ENCODE peak calls at places on chromosome 13, in eight cellular contexts. B is HCT116, K is heart left ventricle, Y is right lobe of liver, W is IMR-90, X is K562, T is HepG2, F is upper lobe of left lung. S is an unnamed sample.

GRCh38 chr13:59472134-59472533 is 691.6 kb downstream of the DIAPH3 start:
- ATAC-seq in B (no peak), K (no peak), Y (no peak), W (no peak), X (no peak), T (no peak), F (no peak), S (no peak)

GRCh38 chr13:64782459-64782858 is 2447.7 kb downstream of the PCDH9 start:
- ATAC-seq in B (no peak), K (no peak), Y (no peak), W (no peak), X (no peak), T (no peak), F (no peak), S (no peak)

GRCh38 chr13:73230714-73231113 is 171.9 kb downstream of the KLF5 start:
- ATAC-seq in B (no peak), K (no peak), Y (no peak), W (no peak), X (no peak), T (no peak), F (no peak), S (no peak)

GRCh38 chr13:97880298-97880675 is 73.2 kb upstream of the IPO5 start:
- ATAC-seq in B (peak; percentile 44), K (no peak), Y (no peak), W (no peak), X (no peak), T (no peak), F (no peak), S (no peak)

GRCh38 chr13:44032801-44033200 is 153.1 kb downstream of the LACC1 start:
- ATAC-seq in B (no peak), K (no peak), Y (no peak), W (no peak), X (no peak), T (no peak), F (no peak), S (no peak)

GRCh38 chr13:51244637-51245405 is 22.6 kb downstream of the FAM124A start:
- ATAC-seq in B (no peak), K (no peak), Y (no peak), W (no peak), X (no peak), T (no peak), F (no peak), S (no peak)

GRCh38 chr13:98515804-98516465 is 61.0 kb downstream of the STK24 start:
- ATAC-seq in B (no peak), K (no peak), Y (no peak), W (no peak), X (no peak), T (no peak), F (no peak), S (no peak)

GRCh38 chr13:21501709-21502108 is 42.6 kb upstream of the ZDHHC20 start:
- ATAC-seq in B (peak; percentile 63), K (no peak), Y (no peak), W (no peak), X (peak; percentile 61), T (peak; percentile 34), F (no peak), S (no peak)

GRCh38 chr13:73702419-73703071 is 431.7 kb downstream of the KLF12 start:
- ATAC-seq in B (no peak), K (no peak), Y (no peak), W (no peak), X (no peak), T (no peak), F (no peak), S (no peak)

GRCh38 chr13:78875792-78876580 is 217.0 kb upstream of the OBI1 start:
- ATAC-seq in B (peak; percentile 69), K (no peak), Y (peak; percentile 98), W (no peak), X (peak; percentile 45), T (peak; percentile 62), F (peak; percentile 31), S (no peak)

GRCh38 chr13:111225810-111226546 is 94.5 kb upstream of the TEX29 start:
- ATAC-seq in B (no peak), K (no peak), Y (no peak), W (no peak), X (no peak), T (no peak), F (no peak), S (no peak)

GRCh38 chr13:27961227-27962085 is 7.7 kb downstream of the CDX2 start:
- ATAC-seq in B (no peak), K (no peak), Y (no peak), W (peak; percentile 24), X (no peak), T (no peak), F (no peak), S (peak; percentile 28)

GRCh38 chr13:79501538-79502232 is 20.7 kb downstream of the NDFIP2 start:
- ATAC-seq in B (no peak), K (no peak), Y (no peak), W (peak; percentile 51), X (no peak), T (no peak), F (no peak), S (no peak)

GRCh38 chr13:19268331-19268730 is 86.7 kb upstream of the TUBA3C start:
- ATAC-seq in B (no peak), K (no peak), Y (no peak), W (no peak), X (no peak), T (no peak), F (no peak), S (no peak)

GRCh38 chr13:109402976-109403375 is 383.4 kb downstream of the IRS2 start:
- ATAC-seq in B (no peak), K (peak; percentile 38), Y (peak; percentile 83), W (no peak), X (no peak), T (no peak), F (peak; percentile 24), S (no peak)

GRCh38 chr13:73945871-73946270 is 188.3 kb downstream of the KLF12 start:
- ATAC-seq in B (no peak), K (peak; percentile 90), Y (no peak), W (no peak), X (no peak), T (no peak), F (peak; percentile 14), S (peak; percentile 55)

GRCh38 chr13:50910483-50910805 is 853 bp downstream of the RNASEH2B start:
- ATAC-seq in B (peak; percentile 29), K (peak; percentile 46), Y (peak; percentile 59), W (peak; percentile 5), X (peak; percentile 46), T (peak; percentile 66), F (peak; percentile 64), S (peak; percentile 32)

GRCh38 chr13:97437729-97438128 is 3.8 kb downstream of the RAP2A start:
- ATAC-seq in B (no peak), K (no peak), Y (no peak), W (no peak), X (no peak), T (no peak), F (no peak), S (no peak)

GRCh38 chr13:67123165-67123564 is 107.0 kb downstream of the PCDH9 start:
- ATAC-seq in B (no peak), K (no peak), Y (peak; percentile 24), W (no peak), X (peak; percentile 42), T (no peak), F (no peak), S (no peak)

GRCh38 chr13:99258946-99259345 is 767 bp upstream of the GPR18 start:
- ATAC-seq in B (no peak), K (no peak), Y (peak; percentile 46), W (no peak), X (no peak), T (no peak), F (no peak), S (no peak)

GRCh38 chr13:51967482-51968446 is 43.5 kb downstream of the ATP7B start:
- ATAC-seq in B (no peak), K (peak; percentile 72), Y (no peak), W (no peak), X (no peak), T (no peak), F (no peak), S (no peak)

GRCh38 chr13:48975101-48975925 is at the start of gene FNDC3A:
- ATAC-seq in B (peak; percentile 66), K (peak; percentile 80), Y (peak; percentile 15), W (peak; percentile 77), X (peak; percentile 47), T (peak; percentile 82), F (peak; percentile 91), S (peak; percentile 78)
- TF ChIP-seq POLR2A in B (no peak), K (peak; percentile 50), Y (no peak), W (no peak), X (no peak), T (peak; percentile 67), F (no peak), S (peak; percentile 80)

GRCh38 chr13:112976526-112976925 is 7.5 kb downstream of the MCF2L start:
- ATAC-seq in B (no peak), K (no peak), Y (no peak), W (no peak), X (no peak), T (no peak), F (no peak), S (no peak)
- H3K36me3 ChIP-seq in B (no peaks in the 10 kb centered on the region), K (no peaks in the 10 kb centered on the region), Y (no peaks in the 10 kb centered on the region), W (no peaks in the 10 kb centered on the region), X (no peaks in the 10 kb centered on the region), T (peaks cover 9% of the 10 kb centered on the region), F (no peaks in the 10 kb centered on the region), S (no peaks in the 10 kb centered on the region)

GRCh38 chr13:46158222-46158621 is 23.8 kb downstream of the LCP1 start:
- ATAC-seq in B (no peak), K (no peak), Y (peak; percentile 41), W (no peak), X (no peak), T (no peak), F (no peak), S (no peak)

GRCh38 chr13:46154136-46154854 is 27.7 kb downstream of the LCP1 start:
- ATAC-seq in B (no peak), K (no peak), Y (no peak), W (no peak), X (no peak), T (no peak), F (no peak), S (no peak)

GRCh38 chr13:46160065-46160464 is 21.9 kb downstream of the LCP1 start:
- ATAC-seq in B (peak; percentile 32), K (no peak), Y (no peak), W (no peak), X (no peak), T (no peak), F (no peak), S (no peak)

GRCh38 chr13:46160474-46161066 is 21.4 kb downstream of the LCP1 start:
- ATAC-seq in B (peak; percentile 85), K (peak; percentile 64), Y (peak; percentile 85), W (peak; percentile 78), X (peak; percentile 81), T (peak; percentile 64), F (peak; percentile 82), S (no peak)

DNA sequence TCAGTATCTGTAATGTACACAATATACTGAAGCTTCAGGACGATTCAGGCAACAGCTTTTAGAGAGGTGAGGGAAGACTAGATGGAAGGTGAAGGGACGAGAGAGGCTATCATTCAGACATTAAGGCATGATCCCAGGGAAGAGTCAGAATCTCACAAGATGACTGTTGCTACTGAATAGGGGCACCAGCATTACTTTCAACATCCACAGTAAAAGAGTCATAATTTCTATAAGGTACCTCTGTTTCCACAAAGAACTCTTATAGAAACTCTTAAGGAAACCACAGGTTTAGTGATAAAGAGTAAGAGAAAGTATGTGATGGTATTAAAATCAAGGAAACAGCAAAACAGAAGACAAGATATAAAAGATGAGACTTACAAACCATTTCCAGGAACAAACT is 23.0 kb downstream of the LCP1 start:
- ATAC-seq in B (no peak), K (no peak), Y (no peak), W (no peak), X (no peak), T (no peak), F (no peak), S (no peak)
- TF ChIP-seq POLR2A in B (no peak), K (no peak), Y (no peak), W (no peak), X (no peak), T (no peak), F (no peak), S (no peak)

GRCh38 chr13:75830842-75831241 is 194.7 kb downstream of the LMO7 start:
- ATAC-seq in B (no peak), K (no peak), Y (no peak), W (peak; percentile 28), X (no peak), T (no peak), F (no peak), S (no peak)
- H3K36me3 ChIP-seq in B (no peaks in the 10 kb centered on the region), K (no peaks in the 10 kb centered on the region), Y (no peaks in the 10 kb centered on the region), W (peaks cover 16% of the 10 kb centered on the region), X (no peaks in the 10 kb centered on the region), T (peaks cover 76% of the 10 kb centered on the region), F (peaks cover 7% of the 10 kb centered on the region), S (peaks cover 11% of the 10 kb centered on the region)